ENCODE peak calls at places on chromosomes 11 and 22, in four cellular contexts. One of them, this sample, is unnamed.

GRCh38 chr11:40140560-40140959 is 1318.9 kb downstream of the LRRC4C start:
- DNase-seq in left ventricle myocardium inferior: no peak
- DNase-seq in stomach: no peak
- DNase-seq in HCT116: no peak
- DNase-seq in this sample: no peak

GRCh38 chr11:113296016-113296415 is 18.4 kb upstream of the TTC12 start:
- DNase-seq in HCT116: no peak
- DNase-seq in stomach: no peak
- DNase-seq in left ventricle myocardium inferior: no peak
- DNase-seq in this sample: no peak

GRCh38 chr22:38271927-38272372 is 860 bp downstream of the TMEM184B start:
- DNase-seq in HCT116: no peak
- DNase-seq in stomach: peak; percentile 71
- DNase-seq in left ventricle myocardium inferior: no peak
- DNase-seq in this sample: peak; percentile 59

GRCh38 chr11:65433657-65434056 is 11.1 kb downstream of the NEAT1 start:
- DNase-seq in HCT116: no peak
- DNase-seq in left ventricle myocardium inferior: no peak
- DNase-seq in stomach: no peak
- DNase-seq in this sample: no peak

GRCh38 chr11:71236836-71237475 is 15.4 kb downstream of the SHANK2 start:
- DNase-seq in stomach: no peak
- DNase-seq in HCT116: no peak
- DNase-seq in left ventricle myocardium inferior: no peak
- DNase-seq in this sample: no peak

GRCh38 chr22:39253427-39254070 is 8.8 kb upstream of the PDGFB start:
- DNase-seq in HCT116: peak; percentile 73
- DNase-seq in left ventricle myocardium inferior: peak; percentile 67
- DNase-seq in stomach: peak; percentile 89
- DNase-seq in this sample: peak; percentile 86

GRCh38 chr22:25081409-25081824 is 118.2 kb upstream of the CRYBB3 start:
- DNase-seq in left ventricle myocardium inferior: no peak
- DNase-seq in stomach: peak; percentile 57
- DNase-seq in HCT116: peak; percentile 15
- DNase-seq in this sample: peak; percentile 5

GRCh38 chr22:20885017-20885556 is 26.3 kb downstream of the SNAP29 start:
- DNase-seq in stomach: no peak
- DNase-seq in HCT116: no peak
- DNase-seq in left ventricle myocardium inferior: no peak
- DNase-seq in this sample: no peak

GRCh38 chr22:24161909-24162308 is 19.4 kb upstream of the SUSD2 start:
- DNase-seq in left ventricle myocardium inferior: peak; percentile 57
- DNase-seq in stomach: peak; percentile 86
- DNase-seq in HCT116: no peak
- DNase-seq in this sample: no peak

GRCh38 chr22:38109391-38110000 is 988 bp downstream of the BAIAP2L2 start:
- DNase-seq in HCT116: no peak
- DNase-seq in stomach: no peak
- DNase-seq in left ventricle myocardium inferior: no peak
- DNase-seq in this sample: no peak

GRCh38 chr11:10908215-10908990 is 50.5 kb upstream of the ZBED5 start:
- DNase-seq in left ventricle myocardium inferior: no peak
- DNase-seq in stomach: no peak
- DNase-seq in HCT116: no peak
- DNase-seq in this sample: peak; percentile 72

GRCh38 chr22:37898441-37899181 is 7.5 kb upstream of the MICALL1 start:
- DNase-seq in HCT116: no peak
- DNase-seq in stomach: peak; percentile 60
- DNase-seq in left ventricle myocardium inferior: no peak
- DNase-seq in this sample: peak; percentile 84

GRCh38 chr22:11598492-11599440 is 3929.2 kb upstream of the OR11H1 start:
- DNase-seq in left ventricle myocardium inferior: no peak
- DNase-seq in HCT116: no peak
- DNase-seq in stomach: no peak
- DNase-seq in this sample: no peak

GRCh38 chr22:31680764-31681624 is 19.0 kb upstream of the PISD start:
- DNase-seq in stomach: no peak
- DNase-seq in left ventricle myocardium inferior: peak; percentile 17
- DNase-seq in HCT116: no peak
- DNase-seq in this sample: no peak

GRCh38 chr11:41201156-41201555 is 258.3 kb downstream of the LRRC4C start:
- DNase-seq in stomach: peak; percentile 26
- DNase-seq in left ventricle myocardium inferior: no peak
- DNase-seq in HCT116: no peak
- DNase-seq in this sample: peak; percentile 35

GRCh38 chr11:61059260-61059752 is 43.0 kb upstream of the CD5 start:
- DNase-seq in HCT116: no peak
- DNase-seq in stomach: no peak
- DNase-seq in left ventricle myocardium inferior: no peak
- DNase-seq in this sample: no peak

DNA sequence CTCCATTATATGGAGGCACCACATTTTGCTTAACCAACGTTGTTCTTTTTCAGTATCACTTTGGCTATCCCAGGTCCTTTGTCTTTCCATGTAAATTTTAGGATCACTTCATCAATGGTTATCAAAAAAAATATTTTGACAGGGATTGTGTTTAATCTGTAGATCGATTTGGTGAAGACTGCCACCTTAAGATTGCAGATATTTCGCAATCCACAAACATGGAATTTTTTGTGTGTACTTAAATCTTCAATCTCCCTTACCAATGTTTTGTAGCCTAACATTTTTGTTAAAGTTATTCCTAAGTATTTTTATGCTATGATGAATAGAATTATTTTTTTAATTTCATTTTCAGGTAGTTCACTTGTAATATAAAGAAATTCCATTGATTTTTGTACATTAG is 18.6 kb downstream of the PLAAT5 start:
- DNase-seq in stomach: no peak
- DNase-seq in HCT116: no peak
- DNase-seq in left ventricle myocardium inferior: no peak
- DNase-seq in this sample: no peak
- H3K9me3 ChIP-seq in stomach: peaks cover 12% of the 10 kb centered on the region
- H3K9me3 ChIP-seq in HCT116: no peaks in the 10 kb centered on the region
- H3K9me3 ChIP-seq in left ventricle myocardium inferior: peaks cover 43% of the 10 kb centered on the region
- H3K9me3 ChIP-seq in this sample: peaks cover 4% of the 10 kb centered on the region

GRCh38 chr22:42930810-42931420 is 73.8 kb upstream of the ARFGAP3 start:
- DNase-seq in left ventricle myocardium inferior: peak; percentile 63
- DNase-seq in HCT116: peak; percentile 46
- DNase-seq in stomach: no peak
- DNase-seq in this sample: peak; percentile 47
- TF ChIP-seq CTCF in left ventricle myocardium inferior: peak; percentile 45
- TF ChIP-seq CTCF in HCT116: peak; percentile 32
- TF ChIP-seq CTCF in stomach: no peak
- TF ChIP-seq CTCF in this sample: no peak

DNA sequence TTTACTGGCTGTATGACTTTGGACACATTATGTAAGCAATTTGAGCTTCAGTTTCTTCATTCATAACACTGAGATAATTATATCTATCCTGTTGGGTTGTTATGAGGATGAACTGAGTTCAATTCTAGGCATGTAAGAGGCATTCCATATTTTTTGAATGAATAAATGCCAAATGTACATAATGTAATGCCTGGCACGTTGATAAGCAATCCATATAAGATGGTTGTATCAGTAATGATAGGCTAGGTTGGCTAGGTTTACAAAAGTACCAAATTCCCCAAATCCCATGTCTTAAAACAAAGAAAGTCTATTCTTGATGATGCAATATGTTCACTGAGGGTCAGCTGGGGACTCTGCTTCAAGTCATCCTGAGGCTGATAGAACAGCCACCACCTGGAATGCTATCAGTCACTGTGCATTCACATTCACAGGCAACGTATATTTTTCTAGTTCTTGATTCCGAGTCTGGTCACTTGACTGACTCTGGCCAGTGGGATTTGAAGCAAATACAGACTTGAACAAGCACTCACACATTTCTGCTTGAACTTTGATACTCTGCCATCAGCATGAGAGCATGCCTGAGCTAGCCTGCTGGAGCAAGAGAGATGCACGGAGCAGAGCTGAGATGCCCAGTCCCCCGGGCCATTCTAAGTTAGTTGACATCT is 104.0 kb upstream of the TIMP3 start:
- DNase-seq in stomach: no peak
- DNase-seq in left ventricle myocardium inferior: no peak
- DNase-seq in HCT116: no peak
- DNase-seq in this sample: no peak
- H3K4me1 ChIP-seq in stomach: no peaks in the 10 kb centered on the region
- H3K4me1 ChIP-seq in left ventricle myocardium inferior: peaks cover 24% of the 10 kb centered on the region
- H3K4me1 ChIP-seq in HCT116: peaks cover 21% of the 10 kb centered on the region
- H3K4me1 ChIP-seq in this sample: peaks cover 87% of the 10 kb centered on the region

GRCh38 chr11:12949456-12949855 is 59.7 kb upstream of the RASSF10 start:
- DNase-seq in left ventricle myocardium inferior: no peak
- DNase-seq in HCT116: no peak
- DNase-seq in stomach: no peak
- DNase-seq in this sample: no peak

GRCh38 chr11:12941671-12942070 is 67.4 kb upstream of the RASSF10 start:
- DNase-seq in HCT116: no peak
- DNase-seq in stomach: no peak
- DNase-seq in left ventricle myocardium inferior: no peak
- DNase-seq in this sample: no peak

GRCh38 chr11:12943276-12943675 is 65.8 kb upstream of the RASSF10 start:
- DNase-seq in left ventricle myocardium inferior: no peak
- DNase-seq in stomach: no peak
- DNase-seq in HCT116: no peak
- DNase-seq in this sample: no peak

GRCh38 chr11:12942157-12942556 is 67.0 kb upstream of the RASSF10 start:
- DNase-seq in stomach: no peak
- DNase-seq in HCT116: no peak
- DNase-seq in left ventricle myocardium inferior: no peak
- DNase-seq in this sample: no peak

DNA sequence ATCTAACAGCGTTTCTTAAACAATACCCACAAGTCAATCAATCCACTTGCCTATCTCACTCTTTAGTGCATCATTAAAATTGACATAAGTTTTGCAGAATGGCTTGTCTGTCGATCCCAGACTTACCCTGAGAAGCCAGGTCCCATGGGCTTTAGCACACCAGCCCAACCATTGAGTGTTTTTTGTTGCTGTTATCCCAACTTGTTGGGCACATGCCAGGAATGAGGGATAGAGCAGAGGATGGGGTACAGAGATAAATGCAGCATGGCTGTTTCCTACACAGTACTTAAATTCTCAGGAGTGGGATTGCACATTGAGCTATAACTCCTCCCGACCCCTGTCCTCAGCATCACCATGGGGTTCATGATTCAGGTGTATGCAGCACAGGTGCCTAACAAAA is 64.2 kb upstream of the RASSF10 start:
- DNase-seq in HCT116: no peak
- DNase-seq in left ventricle myocardium inferior: no peak
- DNase-seq in stomach: no peak
- DNase-seq in this sample: no peak
- H3K9me3 ChIP-seq in HCT116: no peaks in the 10 kb centered on the region
- H3K9me3 ChIP-seq in left ventricle myocardium inferior: peaks cover 17% of the 10 kb centered on the region
- H3K9me3 ChIP-seq in stomach: no peaks in the 10 kb centered on the region
- H3K9me3 ChIP-seq in this sample: no peaks in the 10 kb centered on the region

GRCh38 chr11:1560618-1561251 is 11.3 kb downstream of the DUSP8 start:
- DNase-seq in stomach: no peak
- DNase-seq in left ventricle myocardium inferior: no peak
- DNase-seq in HCT116: no peak
- DNase-seq in this sample: no peak
- TF ChIP-seq CTCF in stomach: no peak
- TF ChIP-seq CTCF in left ventricle myocardium inferior: peak; percentile 13
- TF ChIP-seq CTCF in HCT116: no peak
- TF ChIP-seq CTCF in this sample: no peak

GRCh38 chr11:93952082-93952780 is 68.9 kb upstream of the HEPHL1 start:
- DNase-seq in stomach: no peak
- DNase-seq in left ventricle myocardium inferior: no peak
- DNase-seq in HCT116: no peak
- DNase-seq in this sample: no peak
- H3K4me1 ChIP-seq in stomach: no peaks in the 10 kb centered on the region
- H3K4me1 ChIP-seq in left ventricle myocardium inferior: no peaks in the 10 kb centered on the region
- H3K4me1 ChIP-seq in HCT116: no peaks in the 10 kb centered on the region
- H3K4me1 ChIP-seq in this sample: peaks cover 14% of the 10 kb centered on the region